ENCODE peak calls at places on chromosomes 4 and X, in five cellular contexts. Z is AG10803, L is HTR-8/SVneo, R is NT2/D1, F is kidney tubule cell. I is an unnamed sample.

GRCh38 chr4:173990879-173991231 is 292.6 kb downstream of the FBXO8 start:
- DNase-seq in F (no peak), L (no peak), Z (no peak), R (no peak), I (no peak)

GRCh38 chrX:130245441-130245840 is 23.3 kb downstream of the ZNF280C start:
- DNase-seq in R (no peak), F (peak; percentile 41), Z (peak; percentile 82), L (no peak), I (no peak)

GRCh38 chr4:152937535-152938236 is 1.6 kb downstream of the FHDC1 start:
- DNase-seq in L (no peak), F (peak; percentile 38), Z (peak; percentile 26), R (no peak), I (no peak)

GRCh38 chr4:102116121-102116520 is 229.2 kb downstream of the SLC39A8 start:
- DNase-seq in Z (no peak), L (no peak), F (no peak), R (no peak), I (no peak)

GRCh38 chr4:1079711-1080265 is 33.6 kb downstream of the RNF212 start:
- DNase-seq in F (no peak), R (no peak), Z (no peak), L (no peak), I (no peak)

GRCh38 chrX:103792916-103793540 is 16.4 kb downstream of the PLP1 start:
- DNase-seq in F (peak; percentile 29), L (peak; percentile 4), Z (peak; percentile 79), R (no peak), I (no peak)

GRCh38 chr4:119261986-119262385 is 49.5 kb downstream of the USP53 start:
- DNase-seq in F (no peak), Z (no peak), L (no peak), R (no peak), I (no peak)

GRCh38 chr4:24598025-24598424 is 13.7 kb upstream of the DHX15 start:
- DNase-seq in F (peak; percentile 99), R (no peak), L (no peak), Z (no peak), I (no peak)

GRCh38 chr4:98603683-98604573 is 54.5 kb downstream of the TSPAN5 start:
- DNase-seq in R (no peak), F (no peak), Z (peak; percentile 52), L (no peak), I (no peak)

GRCh38 chrX:27995611-27996010 is 14.4 kb upstream of the DCAF8L1 start:
- DNase-seq in F (no peak), L (no peak), R (no peak), Z (no peak), I (no peak)

GRCh38 chrX:24025741-24026402 is 1.1 kb downstream of the KLHL15 start:
- DNase-seq in F (peak; percentile 40), R (no peak), Z (peak; percentile 80), L (no peak), I (no peak)

GRCh38 chrX:110167952-110168451 is 149.9 kb downstream of the AMMECR1 start:
- DNase-seq in R (no peak), F (peak; percentile 82), L (no peak), Z (peak; percentile 18), I (peak; percentile 35)

GRCh38 chr4:58413849-58414248 is 1303.7 kb upstream of the IGFBP7 start:
- DNase-seq in Z (no peak), F (no peak), L (no peak), R (no peak), I (no peak)

GRCh38 chr4:69440312-69440711 is 55.4 kb downstream of the UGT2B4 start:
- DNase-seq in R (no peak), F (no peak), L (no peak), Z (no peak), I (no peak)

GRCh38 chr4:112550728-112551127 is 34.7 kb upstream of the NEUROG2 start:
- DNase-seq in L (no peak), R (no peak), Z (peak; percentile 50), F (peak; percentile 84), I (no peak)

GRCh38 chrX:36035550-36035949 is 116.0 kb downstream of the CFAP47 start:
- DNase-seq in L (no peak), F (no peak), R (no peak), Z (no peak), I (no peak)

GRCh38 chrX:25012793-25013592 is 2.8 kb downstream of the ARX start:
- DNase-seq in L (no peak), Z (no peak), R (no peak), F (peak; percentile 16), I (no peak)

GRCh38 chrX:129510331-129510730 is 13.0 kb downstream of the SMARCA1 start:
- DNase-seq in L (no peak), Z (no peak), R (no peak), F (peak; percentile 19), I (no peak)

GRCh38 chrX:135974279-135974856 is 580 bp upstream of the MMGT1 start:
- DNase-seq in L (no peak), Z (peak; percentile 57), F (peak; percentile 40), R (no peak), I (peak; percentile 67)

GRCh38 chr4:161522031-161522430 is 641.8 kb downstream of the FSTL5 start:
- DNase-seq in R (no peak), L (no peak), Z (no peak), F (no peak), I (no peak)

GRCh38 chrX:48910926-48911406 is 480 bp downstream of the SLC35A2 start:
- DNase-seq in Z (peak; percentile 26), F (no peak), L (no peak), R (no peak), I (no peak)

GRCh38 chr4:168502886-168503285 is 6.0 kb downstream of the PALLD start:
- DNase-seq in L (no peak), F (no peak), R (no peak), Z (peak; percentile 17), I (no peak)

GRCh38 chr4:168636506-168637176 is 139.8 kb downstream of the PALLD start:
- DNase-seq in Z (peak; percentile 84), F (peak; percentile 81), L (no peak), R (no peak), I (no peak)

GRCh38 chr4:88411491-88412101 is 32.9 kb downstream of the HERC6 start:
- DNase-seq in Z (no peak), L (no peak), R (no peak), F (no peak), I (no peak)

GRCh38 chr4:27648416-27648815 is 787.8 kb downstream of the STIM2 start:
- DNase-seq in F (no peak), Z (no peak), L (no peak), R (no peak), I (no peak)

GRCh38 chr4:53098681-53099121 is 236.6 kb downstream of the RASL11B start:
- DNase-seq in Z (peak; percentile 77), F (peak; percentile 68), L (no peak), R (no peak), I (no peak)

GRCh38 chr4:168737441-168738176 is 240.8 kb downstream of the PALLD start:
- DNase-seq in R (no peak), F (no peak), L (no peak), Z (peak; percentile 96), I (no peak)

GRCh38 chrX:46588263-46588662 is 14.7 kb downstream of the CHST7 start:
- DNase-seq in F (peak; percentile 23), L (no peak), Z (peak; percentile 76), R (no peak), I (peak; percentile 8)

GRCh38 chrX:132740316-132741123 is 217.9 kb downstream of the HS6ST2 start:
- DNase-seq in F (peak; percentile 9), R (peak; percentile 27), L (no peak), Z (no peak), I (no peak)

GRCh38 chr4:102578270-102578669 is 77.1 kb downstream of the NFKB1 start:
- DNase-seq in F (no peak), Z (no peak), L (no peak), R (no peak), I (no peak)

GRCh38 chr4:1417522-1418390 is 11.5 kb upstream of the NKX1-1 start:
- DNase-seq in R (no peak), L (no peak), F (peak; percentile 33), Z (no peak), I (no peak)

GRCh38 chr4:177313263-177313662 is 3.6 kb downstream of the NEIL3 start:
- DNase-seq in F (no peak), Z (peak; percentile 39), L (no peak), R (no peak), I (no peak)

GRCh38 chrX:120358687-120359086 is 3.2 kb upstream of the ATP1B4 start:
- DNase-seq in L (no peak), F (peak; percentile 74), R (no peak), Z (peak; percentile 0), I (no peak)

GRCh38 chr4:153535735-153536494 is 69.8 kb downstream of the TMEM131L start:
- DNase-seq in R (peak; percentile 60), L (no peak), Z (peak; percentile 62), F (no peak), I (no peak)

GRCh38 chr4:111798840-111799239 is 346.4 kb upstream of the FAM241A start:
- DNase-seq in R (no peak), L (no peak), F (no peak), Z (no peak), I (no peak)

GRCh38 chr4:151807220-151807619 is 46.4 kb upstream of the GATB start:
- DNase-seq in L (peak; percentile 32), F (no peak), Z (peak; percentile 13), R (no peak), I (no peak)

GRCh38 chrX:16487620-16488380 is 162.2 kb upstream of the S100G start:
- DNase-seq in Z (no peak), F (no peak), L (no peak), R (no peak), I (no peak)

GRCh38 chrX:3550160-3550765 is 163.2 kb downstream of the PRKX start:
- DNase-seq in L (no peak), F (peak; percentile 23), Z (no peak), R (no peak), I (no peak)

I was measured in T-helper 17 cell.